ENCODE peak calls at places on chromosomes 13 and 19, in ten cellular contexts. Z is right lobe of liver, L is left ventricle myocardium inferior, F is iPS DF 6.9, S is uterus, V is breast epithelium, U is left lung, Y is H1, X is IMR-90, Q is mesendoderm. K is an unnamed sample. For H3K4me1, the result is how much of the 10 kb centered on the place peaks cover.

GRCh38 chr13:51921790-51922740 is 60.3 kb downstream of the CCDC70 start:
- DNase-seq in S (no peak), Z (no peak), Q (peak), Y (no peak), L (no peak), X (peak), U (no peak), V (no peak), F (no peak), K (no peak)

GRCh38 chr13:113653264-113654174 is 4.5 kb downstream of the ATP4B start:
- DNase-seq in S (peak), V (peak), F (no peak), Y (no peak), Z (peak), U (peak), L (peak), X (no peak), Q (peak), K (peak)

GRCh38 chr19:43624933-43625332 is 5.5 kb upstream of the ZNF428 start:
- DNase-seq in S (no peak), Z (no peak), Q (peak), Y (peak), L (peak), U (peak), X (peak), F (no peak), V (no peak), K (peak)

GRCh38 chr13:19634129-19634740 is 776 bp downstream of the MPHOSPH8 start:
- DNase-seq in U (no peak), Y (no peak), Q (peak), X (peak), L (no peak), V (no peak), S (peak), F (no peak), Z (no peak), K (no peak)

GRCh38 chr13:27245610-27246009 is 5.7 kb upstream of the RPL21 start:
- DNase-seq in Y (no peak), V (no peak), U (no peak), X (no peak), Q (no peak), S (no peak), L (no peak), Z (no peak), F (peak), K (no peak)

GRCh38 chr19:41945135-41945766 is 13.9 kb downstream of the RABAC1 start:
- DNase-seq in S (no peak), Q (no peak), Z (no peak), L (no peak), U (no peak), V (no peak), X (no peak), F (no peak), Y (no peak), K (no peak)

GRCh38 chr13:113034451-113035208 is 65.6 kb downstream of the MCF2L start:
- DNase-seq in X (peak), F (peak), V (no peak), Z (peak), Q (peak), S (no peak), U (peak), Y (peak), L (no peak), K (no peak)

GRCh38 chr19:34881982-34882381 is 44.7 kb upstream of the ZNF30 start:
- DNase-seq in L (no peak), Q (no peak), V (no peak), Y (no peak), X (peak), F (no peak), S (no peak), Z (no peak), U (no peak), K (no peak)

GRCh38 chr13:113802090-113802531 is 43.1 kb downstream of the TMEM255B start:
- DNase-seq in U (peak), Z (no peak), Y (peak), X (peak), F (no peak), L (peak), V (no peak), Q (peak), S (peak), K (peak)

GRCh38 chr13:51760592-51760991 is 43.4 kb downstream of the DHRS12 start:
- DNase-seq in F (no peak), L (no peak), U (no peak), V (no peak), Z (no peak), X (no peak), Y (no peak), Q (no peak), S (no peak), K (no peak)

GRCh38 chr13:59346861-59347470 is 816.8 kb downstream of the DIAPH3 start:
- DNase-seq in Q (peak), Y (no peak), U (no peak), Z (no peak), F (no peak), S (no peak), V (no peak), X (no peak), L (no peak), K (no peak)

GRCh38 chr19:11737964-11738745 is 591 bp downstream of the ZNF823 start:
- DNase-seq in S (peak), X (peak), Q (peak), U (peak), L (peak), Y (peak), Z (peak), F (no peak), V (peak), K (peak)

GRCh38 chr19:28171983-28172382 is 1041.0 kb downstream of the UQCRFS1 start:
- DNase-seq in S (no peak), F (no peak), Q (no peak), U (no peak), V (no peak), L (no peak), X (no peak), Y (no peak), Z (no peak), K (no peak)

GRCh38 chr13:51826606-51827005 is 18.4 kb downstream of the TMEM272 start:
- DNase-seq in Z (no peak), Q (no peak), Y (no peak), S (peak), V (no peak), F (no peak), U (no peak), X (no peak), L (peak), K (no peak)

GRCh38 chr19:1133471-1133929 is 29.7 kb downstream of the GPX4 start:
- DNase-seq in Y (peak), S (no peak), Z (no peak), V (no peak), F (no peak), L (no peak), U (no peak), X (no peak), Q (peak), K (no peak)

GRCh38 chr19:30159636-30160035 is 212.5 kb upstream of the ZNF536 start:
- DNase-seq in Z (peak), Y (no peak), L (no peak), Q (no peak), X (no peak), F (no peak), U (no peak), V (no peak), S (no peak), K (no peak)

GRCh38 chr19:36001605-36002004 is 6.6 kb downstream of the SDHAF1 start:
- DNase-seq in X (no peak), Z (no peak), Y (no peak), S (no peak), L (no peak), V (no peak), Q (no peak), U (no peak), F (no peak), K (no peak)

GRCh38 chr13:112325941-112326645 is 50.1 kb upstream of the SPACA7 start:
- DNase-seq in S (no peak), Z (no peak), L (peak), Y (no peak), F (no peak), V (no peak), U (no peak), Q (no peak), X (no peak), K (no peak)

GRCh38 chr13:110047511-110047910 is 259.4 kb downstream of the COL4A1 start:
- DNase-seq in Z (peak), S (peak), U (no peak), Y (no peak), Q (no peak), F (no peak), X (peak), V (no peak), L (peak), K (peak)

GRCh38 chr19:40650749-40651305 is 39.6 kb downstream of the NUMBL start:
- DNase-seq in S (peak), V (no peak), U (peak), L (no peak), Z (no peak), F (no peak), X (peak), Y (no peak), Q (no peak), K (no peak)

GRCh38 chr19:16621165-16621800 is 6.7 kb downstream of the MED26 start:
- DNase-seq in F (no peak), U (no peak), V (no peak), Z (no peak), Y (no peak), Q (no peak), X (no peak), S (no peak), L (no peak), K (no peak)
- H3K4me1 ChIP-seq in F (under half), U (half or more), V (under half), Z (under half), Y (under half), Q (under half), X (under half), S (under half), L (half or more), K (half or more)

GRCh38 chr19:13129384-13129783 is 11.3 kb downstream of the NACC1 start:
- DNase-seq in S (no peak), Y (no peak), F (no peak), Q (no peak), L (no peak), X (no peak), V (no peak), Z (no peak), U (no peak), K (no peak)

GRCh38 chr19:13128583-13128982 is 10.5 kb downstream of the NACC1 start:
- DNase-seq in F (no peak), L (no peak), X (no peak), S (no peak), Y (no peak), U (no peak), V (no peak), Q (no peak), Z (peak), K (no peak)

GRCh38 chr19:13133241-13133870 is 15.3 kb downstream of the NACC1 start:
- DNase-seq in Q (no peak), Y (no peak), F (no peak), U (no peak), L (no peak), X (no peak), V (no peak), Z (no peak), S (no peak), K (no peak)

GRCh38 chr19:13132471-13133166 is 14.6 kb downstream of the NACC1 start:
- DNase-seq in Q (no peak), X (peak), Y (no peak), U (no peak), F (no peak), L (no peak), V (no peak), S (no peak), Z (no peak), K (no peak)

GRCh38 chr19:13130886-13131490 is 12.9 kb downstream of the NACC1 start:
- DNase-seq in Y (no peak), Q (no peak), Z (no peak), V (no peak), U (no peak), F (no peak), S (no peak), X (no peak), L (no peak), K (no peak)
- H3K4me1 ChIP-seq in Y (under half), Q (under half), Z (under half), V (under half), U (under half), F (under half), S (under half), X (under half), L (half or more), K (under half)

GRCh38 chr19:49409441-49410029 is 13.7 kb downstream of the PTH2 start:
- DNase-seq in X (no peak), S (no peak), U (no peak), V (no peak), F (no peak), Q (no peak), L (no peak), Z (no peak), Y (no peak), K (no peak)
- H3K4me1 ChIP-seq in X (under half), S (under half), U (under half), V (under half), F (under half), Q (under half), L (under half), Z (under half), Y (under half), K (under half)

GRCh38 chr13:33109801-33110200 is 93.6 kb downstream of the KL start:
- DNase-seq in F (no peak), X (no peak), Z (no peak), Q (peak), Y (peak), U (no peak), L (no peak), V (no peak), S (no peak), K (no peak)

GRCh38 chr13:33110386-33110712 is 94.1 kb downstream of the KL start:
- DNase-seq in S (no peak), X (no peak), Y (no peak), V (no peak), U (no peak), Q (no peak), Z (no peak), L (no peak), F (no peak), K (no peak)

GRCh38 chr13:33111414-33112110 is 95.3 kb downstream of the KL start:
- DNase-seq in X (peak), U (no peak), Z (no peak), L (peak), Q (no peak), Y (no peak), F (no peak), V (no peak), S (peak), K (no peak)

GRCh38 chr13:33109319-33109718 is 93.1 kb downstream of the KL start:
- DNase-seq in L (no peak), X (no peak), S (no peak), Z (no peak), Q (no peak), V (no peak), Y (no peak), U (no peak), F (no peak), K (no peak)

DNA sequence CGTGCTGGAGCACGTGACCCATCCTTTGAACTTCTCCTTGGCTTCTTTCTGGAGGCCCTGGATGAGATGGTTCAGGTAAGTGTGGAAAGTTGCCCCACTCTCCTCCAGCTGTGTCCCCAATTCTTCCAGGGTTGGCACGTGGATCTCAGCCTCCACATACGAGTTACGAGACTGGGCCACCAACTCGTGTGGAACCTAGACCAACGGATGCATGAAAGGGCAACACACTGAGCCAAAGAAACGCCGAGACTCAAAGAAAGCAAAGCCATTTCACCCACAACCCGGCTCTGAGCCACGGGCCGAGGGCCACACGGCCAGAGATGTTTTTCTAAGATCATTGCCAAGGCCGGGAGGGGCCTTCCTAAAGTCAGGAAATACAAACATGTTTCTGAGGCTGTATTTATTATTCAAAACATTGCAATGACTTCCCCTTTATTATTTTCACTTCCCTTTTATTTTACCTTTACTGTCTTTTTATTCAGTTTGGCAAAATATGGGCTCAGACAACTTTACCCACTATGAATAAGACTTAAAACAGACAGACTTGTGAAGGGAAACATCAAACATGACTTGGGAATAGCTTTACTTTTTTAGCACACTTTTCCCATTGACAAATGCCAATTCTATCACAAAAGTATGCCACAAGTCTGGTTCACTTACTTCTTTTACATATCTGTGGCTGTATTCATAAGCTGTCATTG is 94.6 kb downstream of the KL start:
- DNase-seq in S (no peak), Z (no peak), U (no peak), F (no peak), Q (no peak), X (peak), Y (no peak), L (peak), V (no peak), K (no peak)
- H3K4me1 ChIP-seq in S (under half), Z (under half), U (under half), F (under half), Q (under half), X (half or more), Y (under half), L (half or more), V (under half), K (under half)

DNA sequence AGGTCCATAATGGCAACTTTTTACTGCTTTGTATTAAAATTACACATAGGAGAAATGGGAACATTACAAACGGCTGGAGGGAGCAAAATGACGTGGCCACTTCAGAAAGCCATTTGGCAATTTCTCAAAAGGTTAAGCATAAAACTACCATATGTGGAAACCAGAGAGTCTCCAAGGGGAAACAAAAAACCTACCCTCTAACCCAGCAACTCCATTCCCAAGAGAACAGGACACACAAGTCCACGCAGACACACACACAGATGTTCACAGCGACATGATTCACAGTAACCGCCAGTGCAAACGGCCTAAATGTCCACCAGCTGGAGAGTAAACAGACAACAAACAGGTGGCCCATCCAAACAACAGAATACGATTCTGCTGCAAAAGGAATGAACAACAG is 37.3 kb downstream of the STK24 start:
- DNase-seq in Z (no peak), Y (no peak), V (no peak), Q (no peak), L (no peak), X (no peak), U (no peak), S (no peak), F (no peak), K (no peak)
- H3K4me1 ChIP-seq in Z (under half), Y (under half), V (under half), Q (under half), L (half or more), X (under half), U (half or more), S (under half), F (under half), K (half or more)